ENCODE peak calls at places on chromosomes 4 and X, in four cellular contexts. X is glutamatergic neuron, K is A549, I is right atrium auricular region. P is an unnamed sample.
A peak's percentile ranks its signal among the peaks of the same experiment; 100 is the strongest.

GRCh38 chrX:1224954-1225353 is 12.5 kb upstream of the CRLF2 start:
- DNase-seq in X (no peak), K (no peak), I (no peak), P (no peak)

GRCh38 chr4:156190606-156191005 is 236.9 kb upstream of the CTSO start:
- DNase-seq in X (no peak), K (no peak), I (no peak), P (no peak)

GRCh38 chrX:153317996-153318722 is 3.4 kb downstream of the PNMA6F start:
- DNase-seq in X (no peak), K (no peak), I (peak; percentile 26), P (no peak)

GRCh38 chr4:78774395-78774794 is 1.8 kb upstream of the BMP2K start:
- DNase-seq in X (no peak), K (no peak), I (no peak), P (no peak)

GRCh38 chrX:1355131-1355799 is 18.7 kb downstream of the IL3RA start:
- DNase-seq in X (peak; percentile 28), K (no peak), I (no peak), P (peak; percentile 36)

GRCh38 chrX:135596495-135596894 is 76.0 kb downstream of the INTS6L start:
- DNase-seq in X (peak; percentile 26), K (peak; percentile 6), I (no peak), P (peak; percentile 59)

GRCh38 chrX:40651620-40652223 is 4.4 kb upstream of the CXorf38 start:
- DNase-seq in X (peak; percentile 52), K (no peak), I (peak; percentile 86), P (peak; percentile 72)

GRCh38 chr4:169008478-169008877 is 1.6 kb downstream of the CBR4 start:
- DNase-seq in X (no peak), K (no peak), I (no peak), P (no peak)

GRCh38 chr4:21948347-21949072 is at the start of gene KCNIP4:
- DNase-seq in X (peak; percentile 79), K (no peak), I (no peak), P (peak; percentile 77)

GRCh38 chr4:41076481-41076880 is 137.9 kb downstream of the APBB2 start:
- DNase-seq in X (no peak), K (no peak), I (no peak), P (no peak)

GRCh38 chr4:36884151-36884550 is 360.4 kb upstream of the NWD2 start:
- DNase-seq in X (no peak), K (no peak), I (no peak), P (no peak)

GRCh38 chr4:39157520-39157919 is 24.8 kb upstream of the WDR19 start:
- DNase-seq in X (no peak), K (no peak), I (no peak), P (no peak)

GRCh38 chr4:173346074-173346473 is 11.9 kb upstream of the HMGB2 start:
- DNase-seq in X (no peak), K (no peak), I (no peak), P (no peak)

GRCh38 chrX:9141496-9141895 is 107.6 kb upstream of the FAM9B start:
- DNase-seq in X (no peak), K (no peak), I (no peak), P (no peak)

GRCh38 chr4:20543131-20543530 is 157.1 kb upstream of the PACRGL start:
- DNase-seq in X (no peak), K (no peak), I (no peak), P (no peak)

GRCh38 chr4:185142563-185142910 is 529 bp upstream of the SLC25A4 start:
- DNase-seq in X (no peak), K (peak; percentile 20), I (no peak), P (no peak)

GRCh38 chrX:106220177-106220576 is 52.1 kb downstream of the PWWP3B start:
- DNase-seq in X (no peak), K (no peak), I (no peak), P (no peak)
- TF ChIP-seq CTCF in X (no peak), K (peak; percentile 27), I (peak; percentile 16), P (peak; percentile 29)

DNA sequence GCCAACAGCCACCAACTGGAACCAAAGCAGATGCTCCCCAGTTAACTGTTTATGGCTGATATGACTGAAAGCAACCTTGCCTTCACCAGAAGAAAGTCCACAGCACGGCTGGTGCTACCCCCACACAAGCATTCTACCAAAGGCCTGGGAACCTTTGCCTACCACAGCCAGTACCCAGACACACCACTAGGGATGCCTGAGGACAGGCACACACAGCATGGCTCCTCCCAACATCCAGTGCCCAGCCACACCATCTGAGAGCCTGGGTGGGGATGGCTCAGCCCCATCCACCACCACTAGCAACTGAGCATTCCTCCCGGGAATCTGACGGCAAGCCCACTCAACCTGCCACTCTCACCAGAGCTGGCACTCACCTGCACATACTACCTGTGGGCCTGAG is 178.6 kb downstream of the SLC7A11 start:
- DNase-seq in X (no peak), K (no peak), I (no peak), P (no peak)
- TF ChIP-seq CTCF in X (no peak), K (no peak), I (no peak), P (no peak)

DNA sequence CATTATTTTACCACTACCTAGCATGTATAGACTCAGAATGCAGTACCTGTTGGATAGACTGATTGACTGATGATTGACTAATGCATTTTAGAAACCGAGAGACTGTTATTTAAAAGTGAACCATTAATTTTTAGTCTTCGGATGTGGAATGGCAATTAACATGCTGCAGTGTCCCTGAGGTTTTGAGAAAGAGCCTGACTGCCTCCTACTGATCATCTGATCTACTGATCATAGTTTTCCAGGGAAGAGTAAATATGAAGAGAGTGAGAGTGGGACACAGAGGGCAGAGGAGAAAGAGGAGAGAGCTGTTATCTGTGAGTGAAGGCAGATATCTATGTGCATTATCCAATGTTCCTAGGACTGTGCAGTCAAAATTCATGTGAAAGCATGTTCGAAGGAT is 764.8 kb downstream of the TRIML1 start:
- DNase-seq in X (no peak), K (no peak), I (no peak), P (no peak)
- TF ChIP-seq CTCF in X (no peak), K (no peak), I (no peak), P (no peak)

DNA sequence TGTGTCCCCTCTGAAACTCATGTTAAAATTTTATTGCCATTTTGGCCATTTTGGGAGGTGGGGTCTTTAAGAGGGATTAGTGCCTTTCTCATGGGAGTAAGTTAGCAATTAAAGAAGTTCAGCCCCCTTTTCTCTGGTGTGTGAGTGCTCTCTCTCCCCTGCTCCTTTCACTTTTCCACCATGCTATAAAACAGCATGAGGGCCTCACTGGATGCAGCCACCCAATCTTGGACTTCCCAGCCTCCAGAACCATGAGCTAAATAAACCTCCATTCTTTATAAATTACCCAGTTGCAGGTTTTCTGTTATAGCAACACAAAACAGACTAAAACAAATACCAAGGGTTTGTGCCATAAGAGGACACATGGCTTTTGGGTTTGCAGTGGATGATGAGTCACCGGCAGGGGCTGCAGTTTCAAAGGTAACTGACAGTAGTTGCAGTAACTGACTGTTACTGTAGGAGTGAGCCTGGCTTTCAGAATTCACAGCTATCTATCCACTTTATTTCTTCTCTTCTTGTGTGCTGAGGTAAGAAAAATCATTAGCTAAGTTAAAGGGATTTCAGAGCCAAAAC is 121.5 kb downstream of the PPEF1 start:
- DNase-seq in X (no peak), K (no peak), I (no peak), P (no peak)
- TF ChIP-seq CTCF in X (no peak), K (no peak), I (no peak), P (no peak)

DNA sequence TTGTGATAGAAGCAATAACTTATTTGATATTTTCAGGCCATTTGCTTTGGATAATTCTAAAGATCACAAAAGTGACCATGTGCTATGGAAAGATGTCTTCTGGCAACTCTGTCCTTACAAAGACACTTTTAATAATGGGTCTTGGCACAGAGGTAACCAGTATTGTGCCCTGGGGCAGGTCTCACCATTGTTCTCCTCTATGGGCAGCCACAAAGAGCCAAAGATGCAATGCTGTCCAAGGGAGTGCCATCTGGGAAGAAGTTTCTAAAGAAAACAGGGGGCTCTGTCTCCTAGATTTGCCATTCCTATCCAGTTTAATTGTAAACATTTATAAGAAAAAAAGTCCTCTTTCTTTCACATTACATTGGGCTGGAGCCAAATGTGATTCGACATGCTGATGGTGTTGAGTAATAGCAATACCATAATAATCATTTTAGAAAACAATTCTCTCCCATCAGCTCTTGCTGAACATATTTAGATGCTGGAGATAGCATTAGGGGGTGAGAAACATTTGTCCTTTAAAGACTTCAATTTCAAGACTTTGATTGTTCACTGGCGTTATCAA is 179.9 kb downstream of the KIT start:
- DNase-seq in X (no peak), K (no peak), I (no peak), P (no peak)
- TF ChIP-seq CTCF in X (no peak), K (no peak), I (no peak), P (no peak)